ENCODE peak calls at places on chromosomes 7 and 10, in eight cellular contexts. Y is CD4-positive, alpha-beta T cell; T is fibroblast of the conjunctiva; B is activated T-cell treated with anti-CD3 and anti-CD28 coated beads, Interleukin-2, amount 50 U/mL, for 48 hours; X is A172; G is NCI-H1417; V is neuronal stem cell; E is neural crest cell. R is an unnamed sample.

GRCh38 chr10:60420991-60421894 is 31.6 kb upstream of the ANK3 start:
- DNase-seq in V (no peak), G (no peak), E (no peak), X (no peak), T (no peak), B (no peak), Y (no peak), R (no peak)

GRCh38 chr10:70662362-70663220 is 9.7 kb upstream of the ADAMTS14 start:
- DNase-seq in G (no peak), V (no peak), T (no peak), B (no peak), Y (no peak), E (no peak), X (no peak), R (no peak)

GRCh38 chr10:12482586-12482985 is 133.2 kb downstream of the CAMK1D start:
- DNase-seq in E (no peak), G (no peak), T (no peak), X (no peak), Y (no peak), B (no peak), V (no peak), R (no peak)

GRCh38 chr7:76217942-76218566 is 16.4 kb downstream of the SRRM3 start:
- DNase-seq in E (no peak), V (no peak), Y (no peak), T (no peak), B (no peak), X (no peak), G (no peak), R (no peak)

GRCh38 chr10:18918545-18918944 is 130.1 kb upstream of the MALRD1 start:
- DNase-seq in V (no peak), T (no peak), B (no peak), E (no peak), Y (no peak), G (no peak), X (peak; percentile 98), R (no peak)

GRCh38 chr10:14329609-14330246 is 996 bp downstream of the FRMD4A start:
- DNase-seq in E (no peak), V (no peak), B (no peak), X (no peak), Y (no peak), G (no peak), T (no peak), R (no peak)

GRCh38 chr7:47453093-47454056 is 128.5 kb downstream of the TNS3 start:
- DNase-seq in T (peak; percentile 23), G (peak; percentile 67), V (no peak), Y (no peak), X (peak; percentile 94), B (no peak), E (no peak), R (peak; percentile 86)

GRCh38 chr7:27576360-27576944 is 86.2 kb downstream of the HIBADH start:
- DNase-seq in Y (no peak), T (peak; percentile 5), X (peak; percentile 61), E (no peak), V (peak; percentile 27), B (no peak), G (peak; percentile 33), R (peak; percentile 10)

GRCh38 chr7:33039905-33040292 is 22.7 kb downstream of the NT5C3A start:
- DNase-seq in B (no peak), T (no peak), G (no peak), X (no peak), Y (no peak), E (no peak), V (no peak), R (no peak)

GRCh38 chr10:60513281-60513680 is 123.6 kb upstream of the ANK3 start:
- DNase-seq in E (no peak), T (no peak), Y (no peak), G (no peak), X (no peak), V (no peak), B (no peak), R (no peak)

GRCh38 chr7:129875745-129876411 is 76.9 kb downstream of the UBE2H start:
- DNase-seq in V (no peak), G (no peak), Y (no peak), X (peak; percentile 66), T (no peak), E (no peak), B (no peak), R (no peak)

GRCh38 chr7:966291-967069 is 8.9 kb downstream of the COX19 start:
- DNase-seq in X (no peak), G (no peak), V (no peak), T (no peak), B (no peak), E (no peak), Y (no peak), R (no peak)

GRCh38 chr10:35236739-35237138 is 99.6 kb upstream of the CCNY start:
- DNase-seq in Y (no peak), T (no peak), E (no peak), X (peak; percentile 31), V (no peak), B (no peak), G (no peak), R (no peak)

GRCh38 chr10:635088-635861 is 54.2 kb downstream of the DIP2C start:
- DNase-seq in G (no peak), E (no peak), V (no peak), T (no peak), B (no peak), Y (no peak), X (no peak), R (no peak)

GRCh38 chr10:3975016-3975415 is 190.0 kb upstream of the KLF6 start:
- DNase-seq in T (no peak), E (no peak), G (no peak), V (no peak), B (no peak), Y (no peak), X (no peak), R (no peak)

GRCh38 chr7:129351320-129351719 is 82.9 kb upstream of the STRIP2 start:
- DNase-seq in Y (no peak), G (no peak), X (no peak), T (no peak), V (no peak), E (no peak), B (no peak), R (no peak)